ENCODE peak calls at places on chromosomes 2 and 18, in ten cellular contexts. V, K, L, I, W, B, J, E, C and U are unnamed samples.

GRCh38 chr2:3451926-3452671 is 67.2 kb downstream of the ADI1 start:
- DNase-seq in V (no peak), K (no peak), L (no peak), I (no peak), W (no peak), B (no peak), J (no peak), E (no peak), C (no peak), U (no peak)

GRCh38 chr2:52571380-52572347 is 1195.9 kb upstream of the CHAC2 start:
- DNase-seq in V (no peak), K (no peak), L (no peak), I (no peak), W (no peak), B (no peak), J (no peak), E (no peak), C (no peak), U (no peak)

GRCh38 chr18:3709166-3709565 is 259.2 kb downstream of the TGIF1 start:
- DNase-seq in V (no peak), K (no peak), L (no peak), I (no peak), W (no peak), B (no peak), J (no peak), E (no peak), C (no peak), U (no peak)

GRCh38 chr2:236968101-236968886 is 117.4 kb upstream of the COPS8 start:
- DNase-seq in V (no peak), K (no peak), L (no peak), I (no peak), W (no peak), B (no peak), J (peak), E (no peak), C (no peak), U (no peak)

GRCh38 chr2:174585657-174586056 is 11.9 kb downstream of the WIPF1 start:
- DNase-seq in V (no peak), K (no peak), L (no peak), I (no peak), W (no peak), B (no peak), J (no peak), E (no peak), C (no peak), U (no peak)

GRCh38 chr2:185187421-185187820 is 551.2 kb upstream of the FSIP2 start:
- DNase-seq in V (no peak), K (no peak), L (no peak), I (no peak), W (no peak), B (no peak), J (no peak), E (no peak), C (no peak), U (no peak)

GRCh38 chr18:36719630-36720029 is 109.2 kb downstream of the TPGS2 start:
- DNase-seq in V (no peak), K (no peak), L (no peak), I (no peak), W (no peak), B (no peak), J (no peak), E (no peak), C (no peak), U (no peak)

GRCh38 chr2:102753563-102754159 is 8.2 kb upstream of the TMEM182 start:
- DNase-seq in V (peak), K (peak), L (no peak), I (no peak), W (peak), B (peak), J (peak), E (no peak), C (peak), U (peak)

GRCh38 chr2:66874411-66874810 is 439.5 kb downstream of the MEIS1 start:
- DNase-seq in V (no peak), K (no peak), L (no peak), I (no peak), W (no peak), B (peak), J (no peak), E (no peak), C (no peak), U (peak)